ENCODE peak calls at places on chromosomes 7 and 10, in ten cellular contexts. H, N, W, Q, V, K, B, X, I and M are unnamed samples.

GRCh38 chr10:120511165-120511564 is 54.1 kb downstream of the PLPP4 start:
- DNase-seq in B (no peak), W (no peak), Q (no peak), V (no peak), K (no peak), N (no peak), H (no peak), I (no peak), X (no peak), M (no peak)

GRCh38 chr7:92674379-92674778 is 84.2 kb upstream of the FAM133B start:
- DNase-seq in X (no peak), B (no peak), V (no peak), Q (no peak), I (no peak), W (no peak), K (no peak), H (no peak), N (no peak), M (no peak)

GRCh38 chr7:69890081-69890369 is 291.8 kb downstream of the AUTS2 start:
- DNase-seq in X (no peak), Q (no peak), B (no peak), N (no peak), K (no peak), V (no peak), I (no peak), W (no peak), H (no peak), M (no peak)

GRCh38 chr7:47291461-47292051 is 290.4 kb downstream of the TNS3 start:
- DNase-seq in B (no peak), X (peak; percentile 78), H (no peak), W (no peak), V (no peak), I (peak; percentile 22), K (peak; percentile 96), Q (peak; percentile 62), N (peak; percentile 96), M (no peak)

GRCh38 chr10:113484487-113484886 is 68.4 kb upstream of the HABP2 start:
- DNase-seq in N (no peak), K (no peak), W (no peak), B (no peak), V (no peak), H (no peak), I (no peak), Q (no peak), X (no peak), M (no peak)

GRCh38 chr7:4479367-4480039 is 202.6 kb upstream of the FOXK1 start:
- DNase-seq in H (no peak), K (peak; percentile 83), N (peak; percentile 16), I (peak; percentile 30), Q (peak; percentile 41), V (peak; percentile 72), X (peak; percentile 19), W (no peak), B (peak; percentile 41), M (no peak)

GRCh38 chr7:18846765-18847215 is 270.6 kb downstream of the TWIST1 start:
- DNase-seq in H (no peak), Q (no peak), K (no peak), X (no peak), B (no peak), N (no peak), I (no peak), W (no peak), V (no peak), M (no peak)

GRCh38 chr10:68506406-68506805 is 20.9 kb downstream of the SLC25A16 start:
- DNase-seq in I (no peak), W (no peak), X (no peak), N (no peak), Q (no peak), B (no peak), K (no peak), V (no peak), H (no peak), M (no peak)

GRCh38 chr7:143049380-143049779 is 2.8 kb upstream of the OR6V1 start:
- DNase-seq in B (no peak), Q (no peak), H (no peak), V (no peak), N (no peak), X (no peak), K (peak; percentile 59), I (no peak), W (no peak), M (no peak)

GRCh38 chr10:33215154-33215553 is 119.3 kb downstream of the NRP1 start:
- DNase-seq in W (no peak), V (no peak), K (no peak), N (peak; percentile 77), X (no peak), Q (no peak), B (no peak), I (no peak), H (no peak), M (no peak)

GRCh38 chr7:127392566-127393369 is at the start of gene ZNF800:
- DNase-seq in V (peak; percentile 78), W (peak; percentile 93), Q (peak; percentile 85), H (peak; percentile 90), K (peak; percentile 95), I (peak; percentile 92), X (peak; percentile 94), B (peak; percentile 38), N (peak; percentile 82), M (peak; percentile 90)
- TF ChIP-seq POLR2A in V (peak; percentile 76), W (peak; percentile 95), Q (peak; percentile 72), H (peak; percentile 91), K (peak; percentile 90), I (peak; percentile 96), X (peak; percentile 93), B (no peak), N (peak; percentile 93), M (peak; percentile 88)

DNA sequence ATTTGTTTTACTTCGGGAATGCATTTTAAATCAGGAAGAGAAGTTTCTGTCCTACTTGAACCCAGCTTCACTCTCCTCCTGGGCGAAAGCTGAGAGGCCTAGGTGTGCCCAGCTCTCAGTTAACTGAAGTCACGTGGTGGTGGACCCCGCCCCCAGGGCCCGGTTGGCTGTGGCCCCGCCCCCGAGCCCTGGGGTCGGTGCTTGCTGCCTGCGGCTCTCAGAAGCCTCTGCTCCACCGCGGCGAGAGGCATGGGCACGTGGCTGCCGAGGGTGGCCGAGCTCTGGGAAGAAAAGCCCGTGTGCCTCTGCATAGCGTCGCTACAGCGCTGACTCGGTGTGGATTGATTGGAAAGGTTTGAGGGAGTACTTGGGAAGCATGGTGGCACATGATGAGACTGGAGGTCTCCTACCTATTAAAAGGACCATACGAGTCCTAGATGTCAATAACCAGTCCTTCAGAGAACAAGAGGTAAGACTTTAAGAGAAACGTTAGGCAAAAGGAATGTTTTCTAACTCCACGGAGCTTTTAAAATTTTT is 34.1 kb downstream of the NET1 start:
- DNase-seq in V (peak; percentile 89), B (peak; percentile 87), Q (peak; percentile 95), K (peak; percentile 86), I (peak; percentile 90), N (peak; percentile 84), H (peak; percentile 97), X (peak; percentile 95), W (peak; percentile 98), M (peak; percentile 94)
- TF ChIP-seq POLR2A in V (peak; percentile 98), B (peak; percentile 93), Q (peak; percentile 99), K (peak; percentile 65), I (peak; percentile 99), N (peak; percentile 98), H (peak; percentile 97), X (peak; percentile 87), W (peak; percentile 100), M (peak; percentile 88)

DNA sequence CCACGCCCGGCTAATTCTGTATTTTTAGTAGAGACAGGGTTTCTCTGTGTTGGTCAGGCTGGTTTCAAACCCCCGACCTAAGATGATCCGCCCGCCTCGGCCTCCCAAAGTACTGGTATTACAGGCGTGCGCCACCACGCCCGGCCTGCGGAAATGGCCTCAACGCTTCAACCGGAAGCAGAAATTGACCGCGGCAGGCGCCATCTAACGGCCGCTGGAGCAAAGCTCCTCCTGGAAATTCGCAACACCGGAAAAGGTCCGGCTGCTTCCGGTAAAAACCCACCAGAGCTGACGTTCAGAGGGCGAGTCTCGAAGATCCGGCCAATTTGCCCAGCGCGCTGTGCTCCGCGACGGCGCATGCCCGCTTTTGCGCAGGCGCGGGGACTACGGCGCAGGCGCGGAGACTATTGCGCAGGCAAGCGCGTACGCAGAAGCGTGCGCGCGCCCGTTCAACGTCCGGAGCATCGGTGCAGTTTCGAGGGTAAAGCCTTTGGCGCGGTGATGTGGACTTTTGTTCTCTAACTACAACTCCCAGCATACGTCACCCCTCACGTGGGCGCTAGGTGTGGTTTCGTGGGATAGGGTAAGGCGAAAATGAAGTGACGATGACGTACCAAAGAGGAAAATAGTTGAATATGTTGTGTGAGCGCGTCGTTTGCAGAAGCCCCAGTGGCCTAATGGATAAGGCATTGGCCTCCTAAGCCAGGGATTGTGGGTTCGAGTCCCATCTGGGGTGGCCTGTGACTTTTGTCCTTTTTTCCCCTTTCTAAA is 915 bp upstream of the FMC1 start:
- DNase-seq in X (peak; percentile 100), V (peak; percentile 99), H (peak; percentile 100), N (peak; percentile 99), B (peak; percentile 98), W (peak; percentile 100), K (peak; percentile 100), Q (peak; percentile 100), I (peak; percentile 99), M (peak; percentile 98)
- TF ChIP-seq POLR2A in X (peak; percentile 66), V (peak; percentile 65), H (peak; percentile 63), N (no peak), B (peak; percentile 65), W (peak; percentile 75), K (no peak), Q (no peak), I (peak; percentile 64), M (peak; percentile 72)

GRCh38 chr10:124547651-124548168 is 86.1 kb downstream of the LHPP start:
- DNase-seq in X (peak; percentile 52), H (no peak), N (peak; percentile 19), I (peak; percentile 56), V (peak; percentile 25), K (no peak), W (no peak), B (no peak), Q (no peak), M (no peak)
- TF ChIP-seq POLR2A in X (no peak), H (no peak), N (no peak), I (no peak), V (no peak), K (no peak), W (no peak), B (no peak), Q (no peak), M (no peak)

DNA sequence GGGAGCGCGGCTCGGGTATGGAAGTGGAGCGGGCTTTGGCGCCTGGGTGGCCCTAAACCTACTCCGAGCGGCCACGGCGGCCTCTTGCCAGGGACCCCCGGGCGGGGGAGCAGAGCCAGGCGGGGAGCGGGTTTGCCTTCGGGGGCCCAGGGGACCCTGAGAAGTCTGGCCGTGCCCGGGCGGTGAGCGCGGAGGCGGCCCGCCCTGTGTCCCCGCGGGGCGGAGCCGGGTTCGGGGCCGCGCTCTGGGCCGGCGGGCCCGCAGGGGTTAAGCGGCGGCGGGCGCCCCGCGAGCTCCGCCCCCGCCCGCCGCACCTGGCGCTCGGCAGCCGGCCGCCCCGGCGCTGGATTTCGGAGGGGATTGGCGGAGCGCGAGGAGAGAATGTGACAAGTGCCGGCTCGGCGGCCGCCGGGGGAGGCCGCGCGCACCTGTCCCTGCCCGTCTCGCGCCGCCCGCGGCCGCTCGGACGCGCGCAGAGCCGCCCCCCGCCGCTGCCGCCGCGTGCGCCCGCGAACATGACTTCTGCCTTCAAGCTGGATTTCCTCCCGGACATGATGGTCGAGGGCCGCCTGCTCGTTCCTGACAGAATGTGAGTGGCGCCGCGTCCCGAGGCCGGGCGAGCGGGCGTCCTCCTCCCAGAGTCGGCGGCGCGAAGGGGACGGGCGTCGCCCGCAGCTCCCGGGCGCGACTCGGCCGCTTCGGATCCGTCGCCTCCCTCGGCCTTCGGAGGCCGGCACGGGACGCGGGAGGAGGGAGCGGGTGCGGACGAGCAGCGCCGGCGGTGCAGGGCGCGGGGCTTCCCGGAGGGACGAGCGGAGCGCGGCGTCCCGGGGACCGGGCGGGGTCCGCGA is at the start of gene CELF2:
- DNase-seq in B (peak; percentile 46), Q (peak; percentile 64), H (peak; percentile 45), N (no peak), X (peak; percentile 28), V (no peak), K (no peak), W (peak; percentile 86), I (peak; percentile 5), M (peak; percentile 49)
- TF ChIP-seq POLR2A in B (peak; percentile 19), Q (peak; percentile 26), H (no peak), N (no peak), X (no peak), V (no peak), K (no peak), W (peak; percentile 65), I (no peak), M (peak; percentile 38)